ENCODE peak calls at places on chromosomes 12 and 14, in nine cellular contexts. One of them, this sample, is unnamed.

GRCh38 chr14:99327458-99328250 is 55.7 kb upstream of the BCL11B start:
- DNase-seq in IMR-90: no peak
- DNase-seq in astrocyte of the spinal cord: no peak
- DNase-seq in heart left ventricle: no peak
- DNase-seq in mesothelial cell of epicardium: peak
- DNase-seq in neural crest cell: no peak
- DNase-seq in NCI-H1694 treated with DMSO at 0.1 percent for 48 hours: no peak
- DNase-seq in activated T-cell treated with anti-CD3 and anti-CD28 coated beads, Interleukin-2, amount 50 U/mL, for 4 hours: no peak
- DNase-seq in omental fat pad: no peak
- DNase-seq in this sample: peak

GRCh38 chr14:103711516-103712431 is 3.5 kb downstream of the XRCC3 start:
- DNase-seq in mesothelial cell of epicardium: no peak
- DNase-seq in NCI-H1694 treated with DMSO at 0.1 percent for 48 hours: no peak
- DNase-seq in heart left ventricle: no peak
- DNase-seq in astrocyte of the spinal cord: no peak
- DNase-seq in omental fat pad: no peak
- DNase-seq in activated T-cell treated with anti-CD3 and anti-CD28 coated beads, Interleukin-2, amount 50 U/mL, for 4 hours: no peak
- DNase-seq in IMR-90: no peak
- DNase-seq in neural crest cell: no peak
- DNase-seq in this sample: peak

GRCh38 chr14:65560340-65561027 is 148.0 kb downstream of the FUT8 start:
- DNase-seq in heart left ventricle: no peak
- DNase-seq in NCI-H1694 treated with DMSO at 0.1 percent for 48 hours: no peak
- DNase-seq in omental fat pad: no peak
- DNase-seq in activated T-cell treated with anti-CD3 and anti-CD28 coated beads, Interleukin-2, amount 50 U/mL, for 4 hours: no peak
- DNase-seq in mesothelial cell of epicardium: no peak
- DNase-seq in neural crest cell: no peak
- DNase-seq in astrocyte of the spinal cord: peak
- DNase-seq in IMR-90: peak
- DNase-seq in this sample: peak

GRCh38 chr12:1691123-1692007 is 495 bp downstream of the ADIPOR2 start:
- DNase-seq in NCI-H1694 treated with DMSO at 0.1 percent for 48 hours: no peak
- DNase-seq in neural crest cell: no peak
- DNase-seq in astrocyte of the spinal cord: peak
- DNase-seq in heart left ventricle: peak
- DNase-seq in IMR-90: no peak
- DNase-seq in activated T-cell treated with anti-CD3 and anti-CD28 coated beads, Interleukin-2, amount 50 U/mL, for 4 hours: no peak
- DNase-seq in omental fat pad: no peak
- DNase-seq in mesothelial cell of epicardium: no peak
- DNase-seq in this sample: peak

GRCh38 chr12:10235761-10236631 is 23.3 kb downstream of the GABARAPL1 start:
- DNase-seq in activated T-cell treated with anti-CD3 and anti-CD28 coated beads, Interleukin-2, amount 50 U/mL, for 4 hours: peak
- DNase-seq in IMR-90: peak
- DNase-seq in mesothelial cell of epicardium: no peak
- DNase-seq in neural crest cell: no peak
- DNase-seq in omental fat pad: no peak
- DNase-seq in astrocyte of the spinal cord: peak
- DNase-seq in heart left ventricle: no peak
- DNase-seq in NCI-H1694 treated with DMSO at 0.1 percent for 48 hours: peak
- DNase-seq in this sample: peak

GRCh38 chr12:127779301-127780045 is 487.5 kb upstream of the TMEM132C start:
- DNase-seq in omental fat pad: no peak
- DNase-seq in neural crest cell: no peak
- DNase-seq in activated T-cell treated with anti-CD3 and anti-CD28 coated beads, Interleukin-2, amount 50 U/mL, for 4 hours: no peak
- DNase-seq in IMR-90: no peak
- DNase-seq in astrocyte of the spinal cord: peak
- DNase-seq in heart left ventricle: no peak
- DNase-seq in mesothelial cell of epicardium: no peak
- DNase-seq in NCI-H1694 treated with DMSO at 0.1 percent for 48 hours: no peak
- DNase-seq in this sample: no peak

GRCh38 chr14:97634786-97635185 is 837.6 kb downstream of the VRK1 start:
- DNase-seq in neural crest cell: no peak
- DNase-seq in heart left ventricle: no peak
- DNase-seq in NCI-H1694 treated with DMSO at 0.1 percent for 48 hours: peak
- DNase-seq in IMR-90: no peak
- DNase-seq in astrocyte of the spinal cord: no peak
- DNase-seq in omental fat pad: no peak
- DNase-seq in mesothelial cell of epicardium: no peak
- DNase-seq in activated T-cell treated with anti-CD3 and anti-CD28 coated beads, Interleukin-2, amount 50 U/mL, for 4 hours: peak
- DNase-seq in this sample: no peak

GRCh38 chr14:99535908-99536778 is 54.9 kb downstream of the CCNK start:
- DNase-seq in heart left ventricle: no peak
- DNase-seq in neural crest cell: no peak
- DNase-seq in activated T-cell treated with anti-CD3 and anti-CD28 coated beads, Interleukin-2, amount 50 U/mL, for 4 hours: no peak
- DNase-seq in NCI-H1694 treated with DMSO at 0.1 percent for 48 hours: no peak
- DNase-seq in omental fat pad: no peak
- DNase-seq in astrocyte of the spinal cord: no peak
- DNase-seq in mesothelial cell of epicardium: no peak
- DNase-seq in IMR-90: no peak
- DNase-seq in this sample: no peak

GRCh38 chr12:93539821-93540220 is 32.7 kb upstream of the SOCS2 start:
- DNase-seq in IMR-90: no peak
- DNase-seq in omental fat pad: no peak
- DNase-seq in heart left ventricle: no peak
- DNase-seq in activated T-cell treated with anti-CD3 and anti-CD28 coated beads, Interleukin-2, amount 50 U/mL, for 4 hours: no peak
- DNase-seq in neural crest cell: no peak
- DNase-seq in mesothelial cell of epicardium: no peak
- DNase-seq in astrocyte of the spinal cord: no peak
- DNase-seq in NCI-H1694 treated with DMSO at 0.1 percent for 48 hours: no peak
- DNase-seq in this sample: no peak

GRCh38 chr14:74647834-74648361 is 35.9 kb upstream of the LTBP2 start:
- DNase-seq in heart left ventricle: no peak
- DNase-seq in mesothelial cell of epicardium: no peak
- DNase-seq in omental fat pad: no peak
- DNase-seq in NCI-H1694 treated with DMSO at 0.1 percent for 48 hours: peak
- DNase-seq in activated T-cell treated with anti-CD3 and anti-CD28 coated beads, Interleukin-2, amount 50 U/mL, for 4 hours: no peak
- DNase-seq in IMR-90: no peak
- DNase-seq in astrocyte of the spinal cord: no peak
- DNase-seq in neural crest cell: no peak
- DNase-seq in this sample: no peak

GRCh38 chr12:108711486-108712163 is 19.7 kb downstream of the CORO1C start:
- DNase-seq in mesothelial cell of epicardium: no peak
- DNase-seq in IMR-90: no peak
- DNase-seq in NCI-H1694 treated with DMSO at 0.1 percent for 48 hours: no peak
- DNase-seq in heart left ventricle: no peak
- DNase-seq in omental fat pad: no peak
- DNase-seq in neural crest cell: no peak
- DNase-seq in astrocyte of the spinal cord: no peak
- DNase-seq in activated T-cell treated with anti-CD3 and anti-CD28 coated beads, Interleukin-2, amount 50 U/mL, for 4 hours: no peak
- DNase-seq in this sample: no peak

GRCh38 chr14:59464651-59465569 is at the start of gene GPR135:
- DNase-seq in NCI-H1694 treated with DMSO at 0.1 percent for 48 hours: peak
- DNase-seq in omental fat pad: peak
- DNase-seq in neural crest cell: peak
- DNase-seq in heart left ventricle: peak
- DNase-seq in activated T-cell treated with anti-CD3 and anti-CD28 coated beads, Interleukin-2, amount 50 U/mL, for 4 hours: peak
- DNase-seq in astrocyte of the spinal cord: peak
- DNase-seq in IMR-90: peak
- DNase-seq in mesothelial cell of epicardium: peak
- DNase-seq in this sample: no peak

GRCh38 chr12:114949081-114949480 is 265.1 kb upstream of the TBX3 start:
- DNase-seq in mesothelial cell of epicardium: no peak
- DNase-seq in astrocyte of the spinal cord: no peak
- DNase-seq in neural crest cell: no peak
- DNase-seq in heart left ventricle: no peak
- DNase-seq in omental fat pad: no peak
- DNase-seq in IMR-90: no peak
- DNase-seq in NCI-H1694 treated with DMSO at 0.1 percent for 48 hours: no peak
- DNase-seq in activated T-cell treated with anti-CD3 and anti-CD28 coated beads, Interleukin-2, amount 50 U/mL, for 4 hours: no peak
- DNase-seq in this sample: no peak

GRCh38 chr14:92199763-92200162 is 78.0 kb downstream of the CPSF2 start:
- DNase-seq in neural crest cell: no peak
- DNase-seq in mesothelial cell of epicardium: no peak
- DNase-seq in IMR-90: no peak
- DNase-seq in astrocyte of the spinal cord: no peak
- DNase-seq in activated T-cell treated with anti-CD3 and anti-CD28 coated beads, Interleukin-2, amount 50 U/mL, for 4 hours: no peak
- DNase-seq in heart left ventricle: no peak
- DNase-seq in NCI-H1694 treated with DMSO at 0.1 percent for 48 hours: no peak
- DNase-seq in omental fat pad: no peak
- DNase-seq in this sample: no peak

GRCh38 chr14:57725399-57726077 is 140.4 kb downstream of the SLC35F4 start:
- DNase-seq in astrocyte of the spinal cord: peak
- DNase-seq in IMR-90: no peak
- DNase-seq in omental fat pad: no peak
- DNase-seq in mesothelial cell of epicardium: no peak
- DNase-seq in neural crest cell: no peak
- DNase-seq in activated T-cell treated with anti-CD3 and anti-CD28 coated beads, Interleukin-2, amount 50 U/mL, for 4 hours: no peak
- DNase-seq in NCI-H1694 treated with DMSO at 0.1 percent for 48 hours: no peak
- DNase-seq in heart left ventricle: no peak
- DNase-seq in this sample: peak

GRCh38 chr14:92726135-92726932 is 22.1 kb downstream of the LGMN start:
- DNase-seq in astrocyte of the spinal cord: peak
- DNase-seq in NCI-H1694 treated with DMSO at 0.1 percent for 48 hours: no peak
- DNase-seq in IMR-90: peak
- DNase-seq in mesothelial cell of epicardium: no peak
- DNase-seq in activated T-cell treated with anti-CD3 and anti-CD28 coated beads, Interleukin-2, amount 50 U/mL, for 4 hours: no peak
- DNase-seq in omental fat pad: peak
- DNase-seq in neural crest cell: no peak
- DNase-seq in heart left ventricle: peak
- DNase-seq in this sample: peak

GRCh38 chr14:57692671-57693070 is 173.2 kb downstream of the SLC35F4 start:
- DNase-seq in activated T-cell treated with anti-CD3 and anti-CD28 coated beads, Interleukin-2, amount 50 U/mL, for 4 hours: no peak
- DNase-seq in NCI-H1694 treated with DMSO at 0.1 percent for 48 hours: peak
- DNase-seq in heart left ventricle: no peak
- DNase-seq in omental fat pad: no peak
- DNase-seq in mesothelial cell of epicardium: no peak
- DNase-seq in neural crest cell: no peak
- DNase-seq in astrocyte of the spinal cord: peak
- DNase-seq in IMR-90: peak
- DNase-seq in this sample: peak

GRCh38 chr14:104136472-104137296 is 1.7 kb upstream of the KIF26A start:
- DNase-seq in neural crest cell: no peak
- DNase-seq in IMR-90: no peak
- DNase-seq in activated T-cell treated with anti-CD3 and anti-CD28 coated beads, Interleukin-2, amount 50 U/mL, for 4 hours: no peak
- DNase-seq in omental fat pad: no peak
- DNase-seq in heart left ventricle: peak
- DNase-seq in astrocyte of the spinal cord: no peak
- DNase-seq in NCI-H1694 treated with DMSO at 0.1 percent for 48 hours: no peak
- DNase-seq in mesothelial cell of epicardium: peak
- DNase-seq in this sample: no peak

This sample was measured in A172.